ENCODE peak calls at places on chromosomes 5 and 9, in four cellular contexts. I, C, X and Z are unnamed samples.

GRCh38 chr5:174606153-174606552 is 118.2 kb upstream of the MSX2 start:
- DNase-seq in I (no peak), C (no peak), X (no peak), Z (no peak)

GRCh38 chr9:94720846-94721549 is 5.5 kb upstream of the AOPEP start:
- DNase-seq in I (no peak), C (peak; percentile 25), X (no peak), Z (peak; percentile 71)

GRCh38 chr5:88883059-88883565 is at the start of gene MEF2C:
- DNase-seq in C (no peak), X (peak; percentile 79), I (peak; percentile 72), Z (peak; percentile 87)

GRCh38 chr9:11874414-11874813 is 818.8 kb upstream of the TYRP1 start:
- DNase-seq in X (no peak), I (no peak), C (no peak), Z (no peak)

GRCh38 chr5:16013334-16014065 is 166.1 kb downstream of the MARCHF11 start:
- DNase-seq in I (no peak), X (peak; percentile 15), C (peak; percentile 16), Z (peak; percentile 92)

GRCh38 chr5:102670224-102670836 is 84.8 kb upstream of the PAM start:
- DNase-seq in X (peak; percentile 25), C (peak; percentile 51), I (peak; percentile 44), Z (peak; percentile 17)

GRCh38 chr5:4098226-4098625 is 502.6 kb downstream of the IRX1 start:
- DNase-seq in I (no peak), X (no peak), C (no peak), Z (no peak)

GRCh38 chr9:106376689-106377088 is 486.3 kb upstream of the ZNF462 start:
- DNase-seq in X (peak; percentile 6), I (no peak), C (peak; percentile 8), Z (peak; percentile 1)

GRCh38 chr9:92066131-92066530 is 49.1 kb downstream of the SPTLC1 start:
- DNase-seq in C (no peak), X (no peak), I (no peak), Z (no peak)

GRCh38 chr9:137309368-137310189 is 7.5 kb upstream of the NRARP start:
- DNase-seq in X (no peak), I (no peak), C (no peak), Z (no peak)

GRCh38 chr9:8492034-8492433 is 692.5 kb upstream of the DMAC1 start:
- DNase-seq in I (no peak), C (no peak), X (no peak), Z (no peak)

GRCh38 chr5:132528866-132529634 is 14.3 kb downstream of the IL5 start:
- DNase-seq in X (no peak), C (no peak), I (no peak), Z (no peak)

GRCh38 chr5:9722826-9723225 is 92.7 kb upstream of the TAS2R1 start:
- DNase-seq in C (no peak), I (no peak), X (no peak), Z (no peak)

GRCh38 chr5:113345261-113345940 is 89.4 kb downstream of the TSSK1B start:
- DNase-seq in X (no peak), I (no peak), C (peak; percentile 92), Z (peak; percentile 70)